ENCODE peak calls at places on chromosome 1, in seven cellular contexts. K, Z, V, O, C, F and P are unnamed samples.
A peak's percentile ranks its signal among the peaks of the same experiment; 100 is the strongest.

GRCh38 chr1:230794431-230794830 is 47.2 kb downstream of the CAPN9 start:
- DNase-seq in F (no peak), V (no peak), O (no peak), C (no peak), Z (no peak), K (no peak), P (no peak)

GRCh38 chr1:66294692-66295384 is 239.1 kb upstream of the SGIP1 start:
- DNase-seq in F (no peak), O (no peak), C (no peak), V (peak; percentile 83), Z (no peak), K (no peak), P (no peak)

GRCh38 chr1:154998818-154999650 is 3.6 kb upstream of the ZBTB7B start:
- DNase-seq in Z (peak; percentile 49), C (peak; percentile 56), K (peak; percentile 93), F (peak; percentile 30), O (peak; percentile 77), V (peak; percentile 35), P (peak; percentile 76)

GRCh38 chr1:7438396-7438785 is 332.7 kb upstream of the VAMP3 start:
- DNase-seq in Z (no peak), K (no peak), F (no peak), V (no peak), C (no peak), O (no peak), P (no peak)

GRCh38 chr1:2050482-2050792 is 226 bp downstream of the PRKCZ start:
- DNase-seq in K (no peak), V (no peak), O (no peak), F (no peak), C (peak; percentile 55), Z (no peak), P (no peak)

GRCh38 chr1:190478193-190479007 is 736 bp upstream of the BRINP3 start:
- DNase-seq in C (no peak), F (peak; percentile 24), Z (no peak), V (peak; percentile 22), O (no peak), K (peak; percentile 54), P (no peak)

GRCh38 chr1:99782397-99782796 is 16.0 kb upstream of the FRRS1 start:
- DNase-seq in F (no peak), K (no peak), O (no peak), C (no peak), V (no peak), Z (no peak), P (no peak)

GRCh38 chr1:6300342-6301141 is 39.6 kb upstream of the GPR153 start:
- DNase-seq in C (no peak), O (no peak), K (no peak), V (no peak), F (no peak), Z (no peak), P (no peak)

GRCh38 chr1:53501065-53502005 is 42.1 kb downstream of the DMRTB1 start:
- DNase-seq in V (no peak), O (no peak), C (no peak), K (peak; percentile 16), F (no peak), Z (no peak), P (no peak)

GRCh38 chr1:207335695-207336363 is 14.4 kb downstream of the CD55 start:
- DNase-seq in F (no peak), C (no peak), K (no peak), O (no peak), V (no peak), Z (no peak), P (no peak)

GRCh38 chr1:9658186-9658585 is 6.7 kb downstream of the PIK3CD start:
- DNase-seq in Z (no peak), O (no peak), V (no peak), K (no peak), F (no peak), C (no peak), P (no peak)

GRCh38 chr1:168303716-168304540 is 23.3 kb downstream of the TBX19 start:
- DNase-seq in O (no peak), F (no peak), K (no peak), V (no peak), C (no peak), Z (no peak), P (no peak)

GRCh38 chr1:228795578-228795977 is 60.3 kb downstream of the RHOU start:
- DNase-seq in C (no peak), O (no peak), Z (no peak), K (no peak), F (no peak), V (no peak), P (no peak)

GRCh38 chr1:180901221-180901990 is 11.3 kb upstream of the KIAA1614 start:
- DNase-seq in V (no peak), F (no peak), O (no peak), Z (no peak), C (no peak), K (no peak), P (no peak)

GRCh38 chr1:183915634-183916510 is 111.0 kb downstream of the RGL1 start:
- DNase-seq in Z (peak; percentile 39), F (peak; percentile 79), C (peak; percentile 38), V (peak; percentile 95), K (peak; percentile 90), O (peak; percentile 51), P (no peak)

GRCh38 chr1:167936068-167936929 is at the start of gene DCAF6:
- DNase-seq in F (peak; percentile 96), C (peak; percentile 93), K (peak; percentile 98), O (peak; percentile 92), Z (peak; percentile 92), V (peak; percentile 98), P (peak; percentile 86)

GRCh38 chr1:152479792-152480595 is 30.6 kb upstream of the LCE5A start:
- DNase-seq in Z (peak; percentile 59), V (no peak), F (no peak), K (no peak), C (peak; percentile 7), O (peak; percentile 51), P (no peak)

GRCh38 chr1:200410566-200410878 is 686 bp upstream of the ZNF281 start:
- DNase-seq in O (no peak), Z (no peak), C (no peak), V (peak; percentile 72), K (no peak), F (no peak), P (no peak)

GRCh38 chr1:83545450-83545849 is 453.5 kb downstream of the TTLL7 start:
- DNase-seq in V (peak; percentile 1), C (no peak), F (no peak), O (no peak), K (no peak), Z (no peak), P (no peak)

GRCh38 chr1:188715566-188715965 is 1762.1 kb downstream of the BRINP3 start:
- DNase-seq in F (no peak), Z (no peak), K (no peak), C (no peak), V (no peak), O (no peak), P (no peak)

GRCh38 chr1:2290595-2291510 is 62.7 kb downstream of the SKI start:
- DNase-seq in O (peak; percentile 71), V (peak; percentile 14), K (no peak), F (peak; percentile 85), Z (peak; percentile 68), C (peak; percentile 68), P (no peak)

GRCh38 chr1:63835075-63835633 is 61.3 kb downstream of the ROR1 start:
- DNase-seq in C (no peak), V (peak; percentile 66), K (peak; percentile 32), O (no peak), Z (no peak), F (no peak), P (no peak)